ENCODE peak calls at places on chromosomes 16 and 17, in seven cellular contexts. One of them, this sample, is unnamed.
A peak's percentile ranks its signal among the peaks of the same experiment; 100 is the strongest.

GRCh38 chr17:75061055-75061438 is 14.0 kb downstream of the KCTD2 start:
- DNase-seq in CD4-positive, alpha-beta memory T cell: no peak
- DNase-seq in fibroblast of lung: no peak
- DNase-seq in prostate gland: no peak
- DNase-seq in uterus: no peak
- DNase-seq in cardiac muscle cell: no peak
- DNase-seq in thoracic aorta: no peak
- DNase-seq in this sample: no peak

GRCh38 chr17:71339219-71339618 is 781.6 kb upstream of the SOX9 start:
- DNase-seq in CD4-positive, alpha-beta memory T cell: no peak
- DNase-seq in fibroblast of lung: no peak
- DNase-seq in prostate gland: no peak
- DNase-seq in uterus: no peak
- DNase-seq in cardiac muscle cell: peak; percentile 47
- DNase-seq in thoracic aorta: no peak
- DNase-seq in this sample: no peak

GRCh38 chr16:51807551-51807950 is 656.5 kb upstream of the SALL1 start:
- DNase-seq in CD4-positive, alpha-beta memory T cell: no peak
- DNase-seq in fibroblast of lung: no peak
- DNase-seq in prostate gland: no peak
- DNase-seq in uterus: no peak
- DNase-seq in cardiac muscle cell: no peak
- DNase-seq in thoracic aorta: no peak
- DNase-seq in this sample: no peak

GRCh38 chr17:56982312-56982711 is 4.4 kb downstream of the SCPEP1 start:
- DNase-seq in CD4-positive, alpha-beta memory T cell: no peak
- DNase-seq in fibroblast of lung: no peak
- DNase-seq in prostate gland: peak; percentile 75
- DNase-seq in uterus: no peak
- DNase-seq in cardiac muscle cell: no peak
- DNase-seq in thoracic aorta: no peak
- DNase-seq in this sample: no peak

GRCh38 chr16:88569614-88569984 is 604 bp upstream of the ZC3H18 start:
- DNase-seq in CD4-positive, alpha-beta memory T cell: no peak
- DNase-seq in fibroblast of lung: peak; percentile 4
- DNase-seq in prostate gland: peak; percentile 12
- DNase-seq in uterus: peak; percentile 34
- DNase-seq in cardiac muscle cell: peak; percentile 7
- DNase-seq in thoracic aorta: no peak
- DNase-seq in this sample: no peak

GRCh38 chr17:35748323-35748960 is 4.6 kb downstream of the GAS2L2 start:
- DNase-seq in CD4-positive, alpha-beta memory T cell: no peak
- DNase-seq in fibroblast of lung: no peak
- DNase-seq in prostate gland: no peak
- DNase-seq in uterus: no peak
- DNase-seq in cardiac muscle cell: peak; percentile 26
- DNase-seq in thoracic aorta: no peak
- DNase-seq in this sample: no peak

GRCh38 chr16:30637952-30638351 is 12.8 kb upstream of the PRR14 start:
- DNase-seq in CD4-positive, alpha-beta memory T cell: peak; percentile 37
- DNase-seq in fibroblast of lung: peak; percentile 32
- DNase-seq in prostate gland: no peak
- DNase-seq in uterus: no peak
- DNase-seq in cardiac muscle cell: peak; percentile 57
- DNase-seq in thoracic aorta: no peak
- DNase-seq in this sample: no peak

GRCh38 chr17:80504671-80505413 is 28.4 kb upstream of the NPTX1 start:
- DNase-seq in CD4-positive, alpha-beta memory T cell: no peak
- DNase-seq in fibroblast of lung: peak; percentile 86
- DNase-seq in prostate gland: no peak
- DNase-seq in uterus: no peak
- DNase-seq in cardiac muscle cell: peak; percentile 19
- DNase-seq in thoracic aorta: no peak
- DNase-seq in this sample: no peak

GRCh38 chr16:81137012-81137335 is 40.8 kb upstream of the GCSH start:
- DNase-seq in CD4-positive, alpha-beta memory T cell: no peak
- DNase-seq in fibroblast of lung: peak; percentile 10
- DNase-seq in prostate gland: no peak
- DNase-seq in uterus: no peak
- DNase-seq in cardiac muscle cell: peak; percentile 32
- DNase-seq in thoracic aorta: no peak
- DNase-seq in this sample: no peak

GRCh38 chr17:44522883-44523671 is 19.9 kb upstream of the GPATCH8 start:
- DNase-seq in CD4-positive, alpha-beta memory T cell: no peak
- DNase-seq in fibroblast of lung: peak; percentile 44
- DNase-seq in prostate gland: peak; percentile 30
- DNase-seq in uterus: peak; percentile 33
- DNase-seq in cardiac muscle cell: peak; percentile 78
- DNase-seq in thoracic aorta: no peak
- DNase-seq in this sample: peak; percentile 55

GRCh38 chr17:32536736-32537646 is 50.2 kb downstream of the CDK5R1 start:
- DNase-seq in CD4-positive, alpha-beta memory T cell: no peak
- DNase-seq in fibroblast of lung: peak; percentile 55
- DNase-seq in prostate gland: no peak
- DNase-seq in uterus: no peak
- DNase-seq in cardiac muscle cell: peak; percentile 87
- DNase-seq in thoracic aorta: no peak
- DNase-seq in this sample: no peak

GRCh38 chr17:2694381-2695242 is 17.0 kb downstream of the CLUH start:
- DNase-seq in CD4-positive, alpha-beta memory T cell: no peak
- DNase-seq in fibroblast of lung: no peak
- DNase-seq in prostate gland: no peak
- DNase-seq in uterus: no peak
- DNase-seq in cardiac muscle cell: no peak
- DNase-seq in thoracic aorta: no peak
- DNase-seq in this sample: no peak

GRCh38 chr16:12320298-12320706 is 343.8 kb downstream of the SNX29 start:
- DNase-seq in CD4-positive, alpha-beta memory T cell: no peak
- DNase-seq in fibroblast of lung: peak; percentile 75
- DNase-seq in prostate gland: no peak
- DNase-seq in uterus: no peak
- DNase-seq in cardiac muscle cell: no peak
- DNase-seq in thoracic aorta: no peak
- DNase-seq in this sample: no peak

GRCh38 chr16:88967800-88968588 is 9.0 kb downstream of the CBFA2T3 start:
- DNase-seq in CD4-positive, alpha-beta memory T cell: no peak
- DNase-seq in fibroblast of lung: no peak
- DNase-seq in prostate gland: no peak
- DNase-seq in uterus: no peak
- DNase-seq in cardiac muscle cell: no peak
- DNase-seq in thoracic aorta: no peak
- DNase-seq in this sample: no peak

GRCh38 chr17:17729620-17730249 is 48.5 kb downstream of the RAI1 start:
- DNase-seq in CD4-positive, alpha-beta memory T cell: peak; percentile 46
- DNase-seq in fibroblast of lung: no peak
- DNase-seq in prostate gland: peak; percentile 62
- DNase-seq in uterus: no peak
- DNase-seq in cardiac muscle cell: no peak
- DNase-seq in thoracic aorta: no peak
- DNase-seq in this sample: peak; percentile 58

GRCh38 chr16:82658796-82659195 is 32.0 kb downstream of the CDH13 start:
- DNase-seq in CD4-positive, alpha-beta memory T cell: no peak
- DNase-seq in fibroblast of lung: no peak
- DNase-seq in prostate gland: no peak
- DNase-seq in uterus: no peak
- DNase-seq in cardiac muscle cell: no peak
- DNase-seq in thoracic aorta: no peak
- DNase-seq in this sample: no peak

GRCh38 chr16:23848958-23849357 is 13.2 kb downstream of the PRKCB start:
- DNase-seq in CD4-positive, alpha-beta memory T cell: no peak
- DNase-seq in fibroblast of lung: no peak
- DNase-seq in prostate gland: no peak
- DNase-seq in uterus: no peak
- DNase-seq in cardiac muscle cell: no peak
- DNase-seq in thoracic aorta: no peak
- DNase-seq in this sample: no peak

GRCh38 chr16:85424260-85425060 is 188.7 kb upstream of the GSE1 start:
- DNase-seq in CD4-positive, alpha-beta memory T cell: no peak
- DNase-seq in fibroblast of lung: no peak
- DNase-seq in prostate gland: no peak
- DNase-seq in uterus: no peak
- DNase-seq in cardiac muscle cell: no peak
- DNase-seq in thoracic aorta: no peak
- DNase-seq in this sample: no peak

GRCh38 chr16:842061-842476 is 41.5 kb upstream of the GNG13 start:
- DNase-seq in CD4-positive, alpha-beta memory T cell: peak; percentile 7
- DNase-seq in fibroblast of lung: peak; percentile 7
- DNase-seq in prostate gland: no peak
- DNase-seq in uterus: no peak
- DNase-seq in cardiac muscle cell: no peak
- DNase-seq in thoracic aorta: no peak
- DNase-seq in this sample: no peak

DNA sequence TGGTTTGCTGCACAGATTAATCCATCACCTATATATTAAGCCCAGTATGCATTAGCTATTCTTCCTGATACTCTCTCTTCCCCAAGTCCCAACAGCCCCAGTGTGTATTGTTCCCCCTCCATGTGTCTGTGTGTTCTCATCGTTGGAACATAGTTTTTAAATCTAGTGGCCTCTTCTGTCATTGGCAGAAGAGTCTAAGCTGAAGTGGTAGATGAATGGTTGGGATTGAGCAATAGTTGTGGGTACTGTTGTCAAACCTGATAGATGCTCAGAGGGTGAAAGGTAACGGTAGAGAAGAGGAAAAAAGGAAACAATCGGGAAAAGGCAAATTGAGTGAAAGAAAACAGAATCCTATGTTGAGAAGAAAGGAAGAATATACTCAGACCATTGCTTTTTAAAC is 29.9 kb downstream of the MAP3K3 start:
- DNase-seq in CD4-positive, alpha-beta memory T cell: no peak
- DNase-seq in fibroblast of lung: peak; percentile 19
- DNase-seq in prostate gland: no peak
- DNase-seq in uterus: no peak
- DNase-seq in cardiac muscle cell: peak; percentile 3
- DNase-seq in thoracic aorta: no peak
- DNase-seq in this sample: no peak
- H3K27ac ChIP-seq in CD4-positive, alpha-beta memory T cell: no peak overlapping the region
- H3K27ac ChIP-seq in fibroblast of lung: no peak overlapping the region
- H3K27ac ChIP-seq in prostate gland: no peak overlapping the region
- H3K27ac ChIP-seq in uterus: no peak overlapping the region
- H3K27ac ChIP-seq in cardiac muscle cell: no peak overlapping the region
- H3K27ac ChIP-seq in thoracic aorta: no peak overlapping the region
- H3K27ac ChIP-seq in this sample: no peak overlapping the region

GRCh38 chr17:50699410-50699809 is 8.3 kb downstream of the ANKRD40 start:
- DNase-seq in CD4-positive, alpha-beta memory T cell: no peak
- DNase-seq in fibroblast of lung: peak; percentile 56
- DNase-seq in prostate gland: no peak
- DNase-seq in uterus: no peak
- DNase-seq in cardiac muscle cell: no peak
- DNase-seq in thoracic aorta: no peak
- DNase-seq in this sample: no peak

GRCh38 chr17:50697076-50697475 is 10.6 kb downstream of the ANKRD40 start:
- DNase-seq in CD4-positive, alpha-beta memory T cell: no peak
- DNase-seq in fibroblast of lung: no peak
- DNase-seq in prostate gland: no peak
- DNase-seq in uterus: no peak
- DNase-seq in cardiac muscle cell: no peak
- DNase-seq in thoracic aorta: no peak
- DNase-seq in this sample: no peak

GRCh38 chr17:50696365-50696879 is 11.3 kb downstream of the ANKRD40 start:
- DNase-seq in CD4-positive, alpha-beta memory T cell: no peak
- DNase-seq in fibroblast of lung: no peak
- DNase-seq in prostate gland: no peak
- DNase-seq in uterus: no peak
- DNase-seq in cardiac muscle cell: no peak
- DNase-seq in thoracic aorta: no peak
- DNase-seq in this sample: no peak

GRCh38 chr17:50693041-50693682 is 14.6 kb downstream of the ANKRD40 start:
- DNase-seq in CD4-positive, alpha-beta memory T cell: no peak
- DNase-seq in fibroblast of lung: peak; percentile 41
- DNase-seq in prostate gland: no peak
- DNase-seq in uterus: no peak
- DNase-seq in cardiac muscle cell: no peak
- DNase-seq in thoracic aorta: no peak
- DNase-seq in this sample: no peak

DNA sequence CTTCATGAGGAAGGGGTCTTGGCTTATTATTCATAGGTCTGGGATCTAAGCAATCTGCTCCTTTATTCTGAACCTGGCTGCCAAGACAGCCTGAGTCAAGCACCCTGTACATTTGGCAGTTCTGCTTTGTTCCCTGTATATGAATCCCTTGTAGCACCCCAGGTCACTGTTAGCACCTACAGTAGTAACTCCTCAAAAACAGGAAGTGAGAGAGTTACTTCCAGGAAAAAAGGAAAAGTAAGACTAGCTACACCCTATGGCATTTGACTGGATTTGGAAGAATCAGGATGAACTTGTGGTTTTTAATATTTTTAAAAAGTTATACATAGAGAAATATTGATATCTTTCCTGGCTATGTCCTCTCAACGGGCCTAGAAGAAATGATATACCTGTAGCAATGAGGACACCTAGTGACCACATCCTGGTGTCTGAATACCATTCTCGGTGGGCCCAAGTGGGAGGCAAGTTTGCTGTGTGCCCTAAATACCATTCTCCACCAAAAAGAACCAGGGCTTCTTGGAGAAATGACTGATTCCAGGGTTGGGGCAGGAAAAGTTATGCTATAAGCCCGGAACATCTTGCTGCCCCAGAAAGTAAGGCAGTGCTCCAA is 9.9 kb downstream of the ANKRD40 start:
- DNase-seq in CD4-positive, alpha-beta memory T cell: no peak
- DNase-seq in fibroblast of lung: no peak
- DNase-seq in prostate gland: no peak
- DNase-seq in uterus: no peak
- DNase-seq in cardiac muscle cell: no peak
- DNase-seq in thoracic aorta: no peak
- DNase-seq in this sample: no peak
- H3K36me3 ChIP-seq in CD4-positive, alpha-beta memory T cell: peaks cover 47% of the 10 kb centered on the region
- H3K36me3 ChIP-seq in fibroblast of lung: peaks cover 15% of the 10 kb centered on the region
- H3K36me3 ChIP-seq in prostate gland: peaks cover 13% of the 10 kb centered on the region
- H3K36me3 ChIP-seq in uterus: no peaks in the 10 kb centered on the region
- H3K36me3 ChIP-seq in cardiac muscle cell: peaks cover 60% of the 10 kb centered on the region
- H3K36me3 ChIP-seq in thoracic aorta: peaks cover 34% of the 10 kb centered on the region
- H3K36me3 ChIP-seq in this sample: peaks cover 70% of the 10 kb centered on the region

GRCh38 chr16:25026621-25027020 is 11.5 kb upstream of the ARHGAP17 start:
- DNase-seq in CD4-positive, alpha-beta memory T cell: no peak
- DNase-seq in fibroblast of lung: no peak
- DNase-seq in prostate gland: no peak
- DNase-seq in uterus: no peak
- DNase-seq in cardiac muscle cell: no peak
- DNase-seq in thoracic aorta: no peak
- DNase-seq in this sample: no peak
- H3K4me1 ChIP-seq in CD4-positive, alpha-beta memory T cell: peaks cover 6% of the 10 kb centered on the region
- H3K4me1 ChIP-seq in fibroblast of lung: no peaks in the 10 kb centered on the region
- H3K4me1 ChIP-seq in prostate gland: no peaks in the 10 kb centered on the region
- H3K4me1 ChIP-seq in uterus: no peaks in the 10 kb centered on the region
- H3K4me1 ChIP-seq in cardiac muscle cell: no peaks in the 10 kb centered on the region
- H3K4me1 ChIP-seq in thoracic aorta: no peaks in the 10 kb centered on the region
- H3K4me1 ChIP-seq in this sample: peaks cover 14% of the 10 kb centered on the region

DNA sequence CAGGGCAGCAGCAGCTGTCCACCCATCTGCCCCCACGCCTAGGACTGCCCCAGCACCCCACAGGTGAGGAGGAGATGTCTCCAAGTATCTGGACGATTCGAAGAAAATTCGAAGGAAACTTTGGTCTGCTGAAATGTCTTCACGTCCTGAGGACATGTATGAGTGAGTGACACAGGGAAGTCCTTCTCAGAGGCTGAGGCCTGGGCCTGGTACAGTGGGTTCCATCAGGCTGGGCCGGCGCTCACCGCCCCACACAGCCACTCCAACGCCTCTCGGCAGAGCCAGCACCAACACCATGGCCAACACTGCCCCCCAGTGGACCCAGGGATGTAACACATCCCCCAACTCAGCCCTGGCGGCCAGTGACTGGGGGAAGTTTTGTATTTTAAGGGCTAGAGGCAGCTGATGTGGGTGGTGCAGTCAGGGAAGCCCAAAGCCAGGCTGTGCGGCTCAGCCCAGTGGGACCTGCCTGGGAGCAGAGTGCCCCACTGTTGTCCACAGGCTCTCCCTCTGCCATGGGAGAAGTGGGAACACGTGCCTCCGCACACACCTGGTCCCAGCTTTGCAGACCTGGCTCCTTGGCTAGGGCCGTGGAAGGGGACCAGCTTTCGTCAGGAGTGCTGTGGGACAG is 55.8 kb upstream of the FASN start:
- DNase-seq in CD4-positive, alpha-beta memory T cell: peak; percentile 79
- DNase-seq in fibroblast of lung: peak; percentile 36
- DNase-seq in prostate gland: peak; percentile 83
- DNase-seq in uterus: peak; percentile 74
- DNase-seq in cardiac muscle cell: peak; percentile 80
- DNase-seq in thoracic aorta: peak; percentile 33
- DNase-seq in this sample: peak; percentile 84
- H3K27ac ChIP-seq in CD4-positive, alpha-beta memory T cell: no peak overlapping the region
- H3K27ac ChIP-seq in fibroblast of lung: no peak overlapping the region
- H3K27ac ChIP-seq in prostate gland: peak overlapping the region; percentile 96
- H3K27ac ChIP-seq in uterus: no peak overlapping the region
- H3K27ac ChIP-seq in cardiac muscle cell: no peak overlapping the region
- H3K27ac ChIP-seq in thoracic aorta: no peak overlapping the region
- H3K27ac ChIP-seq in this sample: no peak overlapping the region